ENCODE peak calls at places on chromosomes 3 and 15, in five cellular contexts. W, C, I, R and G are unnamed samples.

GRCh38 chr15:73318463-73319351 is 50.1 kb downstream of the HCN4 start:
- DNase-seq in W (no peak), R (peak), I (no peak), C (no peak), G (no peak)

GRCh38 chr15:62603757-62604156 is 438.7 kb upstream of the C2CD4B start:
- DNase-seq in W (no peak), C (no peak), I (no peak), R (no peak), G (no peak)

GRCh38 chr3:194330579-194330978 is 20.5 kb downstream of the CPN2 start:
- DNase-seq in R (peak), W (no peak), C (no peak), I (no peak), G (peak)

GRCh38 chr15:63234479-63234878 is 42.9 kb upstream of the APH1B start:
- DNase-seq in W (no peak), I (peak), C (no peak), R (peak), G (peak)

GRCh38 chr3:12884104-12884742 is 42.9 kb upstream of the RPL32 start:
- DNase-seq in I (no peak), R (no peak), W (no peak), C (no peak), G (no peak)

GRCh38 chr3:65605876-65606432 is 432.8 kb downstream of the MAGI1 start:
- DNase-seq in I (no peak), W (no peak), C (no peak), R (peak), G (no peak)

GRCh38 chr3:184946922-184947321 is 135.0 kb downstream of the VPS8 start:
- DNase-seq in W (no peak), C (no peak), I (no peak), R (no peak), G (no peak)

GRCh38 chr15:67775265-67775664 is 50.0 kb upstream of the SKOR1 start:
- DNase-seq in C (no peak), W (no peak), R (no peak), I (no peak), G (no peak)

GRCh38 chr15:68511073-68511991 is 67.5 kb upstream of the CORO2B start:
- DNase-seq in W (no peak), R (no peak), C (no peak), I (no peak), G (no peak)

GRCh38 chr3:69542265-69543079 is 156.6 kb upstream of the FRMD4B start:
- DNase-seq in W (no peak), R (peak), I (no peak), C (no peak), G (no peak)

GRCh38 chr3:146505496-146505895 is 36.1 kb upstream of the PLSCR2 start:
- DNase-seq in W (no peak), C (no peak), R (no peak), I (no peak), G (no peak)

GRCh38 chr3:155495387-155495786 is 201.9 kb upstream of the STRIT1 start:
- DNase-seq in R (no peak), W (no peak), I (no peak), C (no peak), G (no peak)

GRCh38 chr3:27827041-27827440 is 104.9 kb upstream of the EOMES start:
- DNase-seq in R (no peak), W (no peak), C (no peak), I (no peak), G (no peak)

GRCh38 chr3:156459434-156459833 is 95.5 kb downstream of the SSR3 start:
- DNase-seq in C (no peak), W (no peak), R (no peak), I (no peak), G (peak)

GRCh38 chr15:94232107-94232506 is 746 bp downstream of the MCTP2 start:
- DNase-seq in W (no peak), I (no peak), C (no peak), R (no peak), G (no peak)

GRCh38 chr3:191141728-191142127 is 57.3 kb upstream of the OSTN start:
- DNase-seq in I (no peak), C (peak), W (no peak), R (no peak), G (no peak)

GRCh38 chr15:72229076-72229946 is 1.7 kb downstream of the PKM start:
- DNase-seq in W (peak), R (no peak), I (no peak), C (no peak), G (no peak)

GRCh38 chr3:138381950-138382715 is 33.8 kb downstream of the MRAS start:
- DNase-seq in R (peak), W (no peak), I (no peak), C (no peak), G (peak)

GRCh38 chr15:73150831-73151230 is 98.6 kb downstream of the NEO1 start:
- DNase-seq in I (no peak), R (no peak), W (no peak), C (no peak), G (no peak)

GRCh38 chr3:42526616-42527367 is 24.3 kb downstream of the VIPR1 start:
- DNase-seq in C (no peak), I (no peak), R (no peak), W (peak), G (no peak)

GRCh38 chr3:191502583-191502982 is 41.6 kb downstream of the PYDC2 start:
- DNase-seq in R (no peak), W (no peak), C (peak), I (no peak), G (no peak)

GRCh38 chr3:114178770-114179368 is at the start of gene DRD3:
- DNase-seq in W (peak), R (no peak), I (no peak), C (no peak), G (no peak)

GRCh38 chr3:142366434-142366833 is 81.4 kb downstream of the XRN1 start:
- DNase-seq in I (no peak), R (no peak), W (no peak), C (peak), G (no peak)

GRCh38 chr15:65354835-65355172 is 23.0 kb downstream of the IGDCC3 start:
- DNase-seq in C (no peak), W (no peak), I (no peak), R (no peak), G (no peak)

GRCh38 chr15:78396976-78397375 is 41.0 kb upstream of the IREB2 start:
- DNase-seq in C (no peak), R (peak), I (no peak), W (no peak), G (peak)

DNA sequence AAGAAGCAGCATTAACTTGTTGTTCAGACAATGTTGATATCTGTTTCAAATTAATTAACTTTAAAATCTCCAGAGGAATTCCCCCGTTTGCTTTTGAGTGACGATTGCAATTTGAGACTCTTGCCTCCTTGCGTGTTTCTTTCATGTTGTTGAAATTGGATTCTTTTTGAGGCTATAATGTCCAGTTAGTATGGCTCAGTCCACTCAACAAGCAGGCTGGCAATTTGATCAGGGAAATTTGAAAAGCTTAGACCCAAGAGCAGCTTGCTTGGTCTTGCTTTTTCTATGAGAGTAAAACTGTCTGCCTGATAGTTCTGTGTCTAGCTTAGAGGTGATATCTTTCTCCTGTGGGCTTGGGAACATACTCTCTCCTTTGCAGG is 2.0 kb downstream of the ARID3B start:
- DNase-seq in C (no peak), W (no peak), R (no peak), I (no peak), G (no peak)
- H3K27ac ChIP-seq in C (no peak), W (no peak), R (no peak), I (no peak), G (no peak)

DNA sequence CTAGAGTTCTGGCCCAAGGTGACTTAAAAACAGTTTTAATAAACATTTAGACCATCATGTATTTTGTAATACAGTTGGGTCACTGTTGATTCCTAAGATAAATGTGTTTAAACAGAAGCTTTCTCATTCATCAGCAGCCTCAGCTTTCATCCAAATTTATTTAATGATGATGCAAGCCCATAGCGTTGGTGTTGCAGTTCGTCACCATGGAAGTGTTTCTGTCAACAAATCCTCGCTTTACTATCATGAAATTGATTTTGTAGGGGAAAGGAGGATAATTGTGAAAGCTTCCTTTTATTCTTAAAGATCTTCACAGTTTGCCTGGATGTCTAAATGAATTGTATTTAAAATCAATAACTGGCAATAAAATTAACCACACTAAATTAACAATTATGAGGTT is 28.8 kb downstream of the CMSS1 start:
- DNase-seq in R (no peak), I (no peak), W (no peak), C (no peak), G (peak)
- H3K27ac ChIP-seq in R (peak), I (no peak), W (no peak), C (no peak), G (no peak)

GRCh38 chr3:171258316-171258715 is 201.9 kb downstream of the TNIK start:
- DNase-seq in R (no peak), W (no peak), I (no peak), C (peak), G (no peak)
- H3K27ac ChIP-seq in R (no peak), W (no peak), I (no peak), C (peak), G (no peak)

GRCh38 chr3:17515445-17516227 is 226.8 kb downstream of the TBC1D5 start:
- DNase-seq in R (no peak), C (no peak), W (no peak), I (no peak), G (no peak)
- H3K27ac ChIP-seq in R (no peak), C (no peak), W (no peak), I (no peak), G (no peak)

DNA sequence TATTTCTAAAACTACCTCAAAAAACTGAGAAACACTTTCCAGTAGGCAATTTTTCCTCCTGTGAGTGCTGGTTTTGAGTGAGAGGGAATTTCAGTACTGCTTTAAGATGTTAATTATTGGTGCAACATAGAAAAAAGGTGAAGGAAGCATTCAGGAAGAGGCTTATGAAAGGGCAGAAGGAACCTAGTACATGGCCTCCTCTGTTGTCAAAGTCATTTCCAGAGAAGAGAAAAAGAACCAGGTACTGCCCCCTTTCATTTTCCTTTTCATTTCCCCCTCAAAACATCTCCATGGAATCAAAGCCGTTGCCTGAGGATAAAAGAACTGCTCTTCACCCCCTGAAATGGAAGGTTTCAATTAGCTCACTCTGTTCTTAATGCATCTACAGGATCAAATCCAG is 19.8 kb downstream of the RARRES1 start:
- DNase-seq in I (no peak), R (no peak), W (no peak), C (no peak), G (no peak)
- H3K27ac ChIP-seq in I (peak), R (peak), W (no peak), C (no peak), G (no peak)

GRCh38 chr15:101240364-101240763 is 11.5 kb downstream of the CHSY1 start:
- DNase-seq in I (no peak), C (no peak), R (no peak), W (no peak), G (no peak)

GRCh38 chr15:101242999-101243336 is 8.9 kb downstream of the CHSY1 start:
- DNase-seq in I (no peak), W (no peak), R (no peak), C (no peak), G (no peak)

GRCh38 chr15:101243420-101243819 is 8.4 kb downstream of the CHSY1 start:
- DNase-seq in W (no peak), I (no peak), R (no peak), C (no peak), G (no peak)

GRCh38 chr15:101244039-101244781 is 7.6 kb downstream of the CHSY1 start:
- DNase-seq in I (no peak), C (no peak), R (no peak), W (no peak), G (no peak)

DNA sequence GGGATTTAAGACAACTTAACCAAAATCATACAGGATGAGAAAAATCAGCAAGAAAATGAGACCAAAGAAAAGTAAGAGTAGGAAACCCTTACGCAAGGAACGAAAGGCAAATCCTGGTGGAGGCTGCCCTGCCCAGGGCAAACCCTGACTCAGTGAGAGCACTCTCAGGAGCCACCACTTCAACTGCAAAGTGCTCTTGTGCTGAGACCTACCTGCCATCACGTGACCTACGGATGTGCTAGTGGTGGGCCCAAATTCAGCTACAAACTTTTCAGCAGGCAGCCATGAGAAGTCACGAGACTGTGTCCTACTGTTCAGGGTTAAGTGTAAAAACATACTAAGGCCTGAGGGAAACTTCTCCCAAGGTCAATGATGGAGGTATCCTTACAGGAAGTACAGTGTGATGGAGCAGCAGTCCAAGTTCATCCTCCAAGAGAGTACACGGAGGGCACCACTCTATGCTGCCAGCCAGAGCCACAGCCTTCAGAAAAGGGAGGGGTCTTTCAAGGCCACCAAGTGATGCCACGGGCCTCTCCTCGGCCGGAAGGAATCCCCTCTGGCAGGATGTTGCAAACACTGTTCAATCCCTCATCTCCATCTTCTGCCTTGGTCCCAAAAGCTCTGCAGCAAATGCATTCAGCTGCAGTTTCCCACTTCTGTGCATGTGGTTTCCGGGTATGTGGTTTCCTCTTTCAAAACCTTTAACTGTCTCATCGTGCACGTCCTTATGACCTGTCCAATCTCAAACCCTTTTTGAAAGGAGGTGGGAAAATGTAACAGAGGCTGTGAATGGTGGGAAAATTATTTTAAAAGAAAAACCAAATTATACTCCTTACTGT is 9.5 kb downstream of the CHSY1 start:
- DNase-seq in I (no peak), R (no peak), W (peak), C (no peak), G (no peak)
- H3K27ac ChIP-seq in I (peak), R (no peak), W (peak), C (no peak), G (no peak)

DNA sequence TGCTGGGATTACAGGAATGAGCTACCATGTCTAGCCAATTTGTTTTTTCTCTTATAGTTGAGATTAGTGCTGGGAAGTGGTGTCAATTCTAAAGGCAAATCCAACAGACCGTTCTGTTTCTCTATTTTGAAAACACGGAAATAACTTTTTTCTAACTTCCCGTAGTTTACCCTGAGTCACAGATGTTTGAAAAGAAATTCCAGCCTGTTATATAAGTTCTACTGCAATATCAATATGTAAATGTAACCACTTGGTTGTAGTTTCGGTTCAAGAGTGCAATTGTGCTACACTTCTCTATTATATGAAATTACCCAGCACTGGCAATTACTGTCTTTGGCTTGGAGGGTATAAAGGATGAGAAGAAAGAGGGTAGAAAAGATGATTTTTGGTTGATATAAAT is 22.3 kb upstream of the GNB4 start:
- DNase-seq in R (no peak), C (no peak), I (no peak), W (no peak), G (no peak)
- H3K27ac ChIP-seq in R (peak), C (no peak), I (no peak), W (no peak), G (no peak)

DNA sequence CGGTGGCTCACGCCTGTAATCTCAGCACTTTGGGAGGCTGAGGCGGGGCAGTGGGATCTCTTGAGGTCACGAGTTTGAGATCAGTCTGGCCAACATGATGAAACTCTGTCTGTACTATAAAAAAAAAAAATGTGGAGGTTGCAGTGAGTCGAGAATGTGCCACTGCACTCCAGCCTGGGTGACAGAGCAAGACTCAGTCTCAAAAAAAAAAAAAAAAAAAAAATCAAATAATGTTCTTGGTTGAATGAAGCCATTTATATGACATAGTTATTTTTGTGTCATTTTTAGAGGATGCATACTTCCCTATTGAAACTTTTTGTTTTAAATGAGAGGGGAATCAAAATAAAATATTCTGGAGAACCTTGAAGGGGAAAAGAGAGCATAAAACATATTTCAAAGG is 3.1 kb downstream of the HMCES start:
- DNase-seq in R (no peak), C (no peak), I (no peak), W (no peak), G (no peak)
- H3K27ac ChIP-seq in R (peak), C (no peak), I (no peak), W (no peak), G (no peak)

DNA sequence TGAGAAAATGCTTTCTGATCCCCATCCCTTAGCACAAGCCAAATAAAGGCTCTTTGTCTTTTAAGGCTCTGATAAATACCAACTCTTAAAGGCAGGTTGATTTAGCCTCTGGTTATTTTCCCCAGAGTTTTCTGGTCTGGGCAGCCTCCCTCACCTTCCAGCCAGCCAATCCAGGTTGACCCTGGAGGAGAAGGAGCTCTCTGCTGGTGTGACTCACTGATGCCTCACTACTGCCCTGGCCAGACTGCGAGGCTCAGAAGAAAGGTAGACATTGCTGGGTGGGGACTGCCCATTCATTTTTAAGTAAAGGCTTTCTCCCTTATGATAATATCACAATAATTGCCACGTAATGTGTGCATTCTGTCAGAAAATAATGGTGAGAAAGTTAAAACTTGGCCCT is 37.1 kb downstream of the SLCO3A1 start:
- DNase-seq in R (no peak), I (no peak), W (no peak), C (peak), G (no peak)
- H3K27ac ChIP-seq in R (no peak), I (no peak), W (no peak), C (no peak), G (no peak)

GRCh38 chr3:127808197-127808596 is 14.1 kb downstream of the MGLL start:
- DNase-seq in R (no peak), C (no peak), I (no peak), W (no peak), G (no peak)
- H3K27ac ChIP-seq in R (no peak), C (no peak), I (no peak), W (no peak), G (no peak)